ENCODE peak calls at places on chromosomes 16 and 17, in seven cellular contexts. U, Q, H, S, R, I and W are unnamed samples.

GRCh38 chr17:70096861-70097260 is 21.8 kb downstream of the KCNJ16 start:
- DNase-seq in U (no peak), I (peak), S (no peak), H (no peak), Q (no peak), R (no peak), W (no peak)

GRCh38 chr17:70110443-70110880 is 35.4 kb downstream of the KCNJ16 start:
- DNase-seq in S (no peak), U (no peak), Q (no peak), H (no peak), I (peak), R (no peak), W (no peak)

GRCh38 chr16:84090212-84090611 is 26.5 kb downstream of the MBTPS1 start:
- DNase-seq in U (no peak), Q (no peak), R (no peak), S (no peak), I (no peak), H (no peak), W (no peak)

GRCh38 chr16:64974381-64974780 is 147.5 kb downstream of the CDH11 start:
- DNase-seq in R (no peak), Q (no peak), S (no peak), U (no peak), I (no peak), H (no peak), W (no peak)

GRCh38 chr17:2580156-2580555 is 13.3 kb upstream of the PAFAH1B1 start:
- DNase-seq in S (no peak), U (no peak), I (no peak), Q (no peak), R (no peak), H (no peak), W (no peak)

GRCh38 chr17:3976675-3977171 is 12.5 kb upstream of the ATP2A3 start:
- DNase-seq in U (no peak), H (no peak), I (no peak), R (no peak), S (no peak), Q (no peak), W (peak)

GRCh38 chr17:83202002-83203000 is 122.9 kb downstream of the METRNL start:
- DNase-seq in Q (no peak), R (no peak), I (no peak), S (no peak), U (no peak), H (no peak), W (no peak)

GRCh38 chr16:71846443-71846842 is 667 bp downstream of the ATXN1L start:
- DNase-seq in S (no peak), U (no peak), I (peak), Q (peak), H (no peak), R (no peak), W (no peak)

GRCh38 chr16:2286550-2286949 is 18.6 kb upstream of the RNPS1 start:
- DNase-seq in U (no peak), R (no peak), Q (no peak), I (no peak), S (no peak), H (no peak), W (no peak)

GRCh38 chr17:42414782-42415409 is 8.2 kb downstream of the CAVIN1 start:
- DNase-seq in Q (no peak), S (no peak), R (no peak), I (no peak), U (no peak), H (no peak), W (no peak)

GRCh38 chr17:29352146-29352545 is 38.0 kb upstream of the TAOK1 start:
- DNase-seq in Q (no peak), H (no peak), U (no peak), S (no peak), I (no peak), R (no peak), W (no peak)

GRCh38 chr17:3533752-3534151 is 23.9 kb downstream of the TRPV3 start:
- DNase-seq in I (no peak), R (no peak), U (no peak), H (no peak), S (no peak), Q (no peak), W (no peak)

GRCh38 chr16:8474576-8474975 is 115.7 kb downstream of the TMEM114 start:
- DNase-seq in S (no peak), Q (no peak), U (no peak), R (no peak), H (no peak), I (no peak), W (no peak)

GRCh38 chr17:53765129-53765528 is 57.6 kb upstream of the KIF2B start:
- DNase-seq in R (no peak), S (no peak), H (no peak), U (no peak), Q (no peak), I (no peak), W (no peak)

GRCh38 chr17:45257115-45257514 is 4.8 kb downstream of the SPATA32 start:
- DNase-seq in H (no peak), I (no peak), R (no peak), Q (no peak), U (no peak), S (no peak), W (no peak)

GRCh38 chr16:87368029-87368765 is 15.4 kb downstream of the FBXO31 start:
- DNase-seq in I (no peak), H (no peak), S (no peak), R (no peak), Q (no peak), U (no peak), W (no peak)

GRCh38 chr16:28609631-28610594 is at the start of gene SULT1A1:
- DNase-seq in I (no peak), U (no peak), S (no peak), Q (peak), R (no peak), H (peak), W (no peak)

GRCh38 chr17:34305606-34306005 is 13.6 kb upstream of the CCL8 start:
- DNase-seq in Q (no peak), S (no peak), H (no peak), R (no peak), U (no peak), I (peak), W (no peak)

GRCh38 chr17:2688351-2689342 is 22.9 kb downstream of the CLUH start:
- DNase-seq in S (no peak), U (no peak), H (no peak), R (no peak), Q (peak), I (no peak), W (no peak)

GRCh38 chr16:30356401-30357084 is 1.4 kb upstream of the CD2BP2 start:
- DNase-seq in Q (no peak), H (no peak), R (no peak), U (no peak), S (no peak), I (peak), W (no peak)

GRCh38 chr16:20203277-20203676 is 124.0 kb downstream of the GP2 start:
- DNase-seq in R (no peak), S (no peak), Q (no peak), U (no peak), H (no peak), I (no peak), W (no peak)

GRCh38 chr17:39231587-39232551 is 6.1 kb upstream of the STAC2 start:
- DNase-seq in Q (peak), U (no peak), R (peak), I (peak), S (peak), H (no peak), W (no peak)

GRCh38 chr16:877242-878065 is 76.9 kb upstream of the GNG13 start:
- DNase-seq in U (no peak), H (no peak), Q (no peak), S (no peak), R (no peak), I (no peak), W (no peak)

GRCh38 chr17:17156107-17156506 is 50.0 kb downstream of the PLD6 start:
- DNase-seq in Q (peak), U (no peak), H (no peak), I (peak), S (no peak), R (no peak), W (no peak)

GRCh38 chr17:73833779-73834613 is 189.8 kb upstream of the SDK2 start:
- DNase-seq in H (no peak), I (no peak), R (no peak), Q (no peak), U (no peak), S (no peak), W (peak)

GRCh38 chr17:18920911-18921441 is 31.0 kb upstream of the SLC5A10 start:
- DNase-seq in R (no peak), S (no peak), Q (no peak), I (no peak), U (no peak), H (no peak), W (no peak)

GRCh38 chr17:48641541-48642058 is 15.4 kb upstream of the HOXB9 start:
- DNase-seq in Q (no peak), U (no peak), S (no peak), H (no peak), R (no peak), I (no peak), W (no peak)

GRCh38 chr16:47016700-47017133 is 43.2 kb upstream of the DNAJA2 start:
- DNase-seq in I (no peak), S (no peak), U (no peak), H (no peak), Q (no peak), R (no peak), W (no peak)

GRCh38 chr16:88844412-88845118 is 12.2 kb downstream of the GALNS start:
- DNase-seq in H (no peak), Q (no peak), R (no peak), U (no peak), I (no peak), S (no peak), W (no peak)

GRCh38 chr16:389317-389716 is 7.5 kb upstream of the PGAP6 start:
- DNase-seq in R (no peak), S (no peak), H (no peak), I (no peak), U (no peak), Q (no peak), W (no peak)

GRCh38 chr17:36674278-36674650 is 72.9 kb downstream of the MRM1 start:
- DNase-seq in I (no peak), H (no peak), Q (no peak), U (no peak), S (peak), R (no peak), W (no peak)

GRCh38 chr16:82603784-82604411 is 22.9 kb upstream of the CDH13 start:
- DNase-seq in Q (peak), R (no peak), S (no peak), U (peak), I (peak), H (no peak), W (no peak)

GRCh38 chr17:17366941-17367885 is 64.0 kb downstream of the NT5M start:
- DNase-seq in Q (no peak), R (no peak), I (no peak), U (no peak), S (no peak), H (no peak), W (no peak)

GRCh38 chr16:1493746-1494094 is 560 bp downstream of the TELO2 start:
- DNase-seq in H (no peak), S (no peak), R (no peak), U (no peak), I (no peak), Q (peak), W (no peak)

GRCh38 chr17:73641779-73642580 is 2.3 kb downstream of the SDK2 start:
- DNase-seq in R (no peak), S (no peak), I (no peak), U (no peak), H (no peak), Q (no peak), W (no peak)